ENCODE peak calls at places on chromosomes 3 and 15, in eight cellular contexts. F is GF-D8, M is A549, S is pancreas, T is IMR-90, H is amygdala, C is NCI-H1092 treated with DMSO at 0.1 percent for 48 hours, P is left kidney. I is an unnamed sample.

GRCh38 chr15:66601521-66601920 is 35.7 kb upstream of the LCTL start:
- DNase-seq in F (no peak), M (no peak), S (no peak), T (no peak), H (no peak), C (no peak), P (no peak), I (no peak)

GRCh38 chr3:112857526-112857925 is 10.9 kb upstream of the CD200R1L start:
- DNase-seq in F (peak), M (no peak), S (no peak), T (no peak), H (no peak), C (no peak), P (no peak), I (no peak)

GRCh38 chr3:46856576-46857471 is 6.4 kb downstream of the MYL3 start:
- DNase-seq in F (no peak), M (no peak), S (no peak), T (no peak), H (no peak), C (no peak), P (no peak), I (peak)

GRCh38 chr3:123377173-123377740 is 71.6 kb downstream of the ADCY5 start:
- DNase-seq in F (no peak), M (no peak), S (no peak), T (no peak), H (no peak), C (no peak), P (no peak), I (no peak)

GRCh38 chr3:128794788-128795649 is 69.0 kb downstream of the RAB7A start:
- DNase-seq in F (peak), M (peak), S (peak), T (peak), H (no peak), C (peak), P (peak), I (peak)

GRCh38 chr3:46671541-46672348 is 21.7 kb downstream of the ALS2CL start:
- DNase-seq in F (no peak), M (no peak), S (peak), T (no peak), H (no peak), C (no peak), P (no peak), I (peak)

GRCh38 chr3:189273736-189274135 is 102.0 kb downstream of the TPRG1 start:
- DNase-seq in F (no peak), M (no peak), S (no peak), T (no peak), H (no peak), C (no peak), P (no peak), I (peak)

GRCh38 chr3:125480656-125481374 is 39.2 kb downstream of the SNX4 start:
- DNase-seq in F (no peak), M (no peak), S (no peak), T (peak), H (no peak), C (no peak), P (no peak), I (peak)

GRCh38 chr3:129276385-129276784 is 2.3 kb upstream of the HMCES start:
- DNase-seq in F (no peak), M (no peak), S (no peak), T (no peak), H (no peak), C (no peak), P (no peak), I (no peak)

GRCh38 chr3:155242342-155242741 is 51.1 kb downstream of the STRIT1 start:
- DNase-seq in F (no peak), M (no peak), S (no peak), T (peak), H (no peak), C (no peak), P (no peak), I (peak)

GRCh38 chr3:194257030-194257657 is 94.0 kb downstream of the CPN2 start:
- DNase-seq in F (no peak), M (no peak), S (no peak), T (no peak), H (no peak), C (no peak), P (no peak), I (no peak)

GRCh38 chr3:149460123-149460522 is 14.4 kb upstream of the TM4SF4 start:
- DNase-seq in F (no peak), M (no peak), S (no peak), T (no peak), H (no peak), C (no peak), P (no peak), I (no peak)

GRCh38 chr3:55946574-55947160 is 459.6 kb upstream of the WNT5A start:
- DNase-seq in F (no peak), M (no peak), S (no peak), T (no peak), H (no peak), C (no peak), P (no peak), I (no peak)

GRCh38 chr3:154657265-154657664 is 227.3 kb upstream of the GPR149 start:
- DNase-seq in F (no peak), M (no peak), S (no peak), T (no peak), H (no peak), C (no peak), P (no peak), I (no peak)

GRCh38 chr3:148075829-148076716 is 621.6 kb upstream of the AGTR1 start:
- DNase-seq in F (no peak), M (peak), S (no peak), T (peak), H (no peak), C (no peak), P (peak), I (peak)

GRCh38 chr3:193708270-193708669 is 115.3 kb downstream of the OPA1 start:
- DNase-seq in F (no peak), M (no peak), S (no peak), T (no peak), H (no peak), C (no peak), P (no peak), I (no peak)

GRCh38 chr15:40787344-40787841 is 17.6 kb downstream of the C15orf62 start:
- DNase-seq in F (peak), M (no peak), S (peak), T (peak), H (no peak), C (peak), P (peak), I (no peak)

GRCh38 chr3:10194328-10195071 is 29.8 kb downstream of the IRAK2 start:
- DNase-seq in F (no peak), M (no peak), S (no peak), T (no peak), H (no peak), C (no peak), P (no peak), I (no peak)

GRCh38 chr15:58755956-58756355 is 6.4 kb upstream of the ADAM10 start:
- DNase-seq in F (no peak), M (no peak), S (no peak), T (no peak), H (no peak), C (no peak), P (no peak), I (no peak)

GRCh38 chr15:29968099-29968892 is 114.5 kb upstream of the GOLGA8J start:
- DNase-seq in F (no peak), M (peak), S (no peak), T (no peak), H (no peak), C (peak), P (peak), I (peak)

GRCh38 chr3:120743556-120744195 is 1.1 kb downstream of the GTF2E1 start:
- DNase-seq in F (no peak), M (no peak), S (no peak), T (peak), H (no peak), C (no peak), P (no peak), I (peak)

GRCh38 chr3:13115616-13115910 is 42.3 kb upstream of the IQSEC1 start:
- DNase-seq in F (no peak), M (no peak), S (no peak), T (no peak), H (no peak), C (no peak), P (no peak), I (no peak)

GRCh38 chr3:126540342-126540849 is 16.4 kb downstream of the CHST13 start:
- DNase-seq in F (peak), M (peak), S (peak), T (peak), H (no peak), C (no peak), P (peak), I (peak)

GRCh38 chr3:107994954-107995715 is 95.7 kb downstream of the CD47 start:
- DNase-seq in F (no peak), M (no peak), S (no peak), T (no peak), H (no peak), C (no peak), P (no peak), I (no peak)

GRCh38 chr3:34256021-34256420 is 457.6 kb downstream of the PDCD6IP start:
- DNase-seq in F (no peak), M (no peak), S (no peak), T (no peak), H (no peak), C (peak), P (peak), I (no peak)

GRCh38 chr3:47266709-47267489 is 15.7 kb downstream of the KIF9 start:
- DNase-seq in F (peak), M (no peak), S (peak), T (peak), H (no peak), C (no peak), P (peak), I (peak)

GRCh38 chr3:13528217-13528801 is 20.6 kb upstream of the FBLN2 start:
- DNase-seq in F (no peak), M (peak), S (no peak), T (no peak), H (no peak), C (peak), P (peak), I (peak)

GRCh38 chr3:111963424-111963823 is 15.4 kb upstream of the ABHD10 start:
- DNase-seq in F (no peak), M (peak), S (no peak), T (peak), H (no peak), C (no peak), P (no peak), I (peak)

GRCh38 chr3:67362686-67363085 is 291.7 kb downstream of the SUCLG2 start:
- DNase-seq in F (no peak), M (no peak), S (no peak), T (peak), H (no peak), C (no peak), P (peak), I (no peak)

GRCh38 chr3:108103040-108103751 is 12.4 kb upstream of the CD47 start:
- DNase-seq in F (no peak), M (no peak), S (no peak), T (no peak), H (no peak), C (no peak), P (no peak), I (no peak)

GRCh38 chr3:73068419-73068818 is 7.0 kb downstream of the EBLN2 start:
- DNase-seq in F (no peak), M (no peak), S (no peak), T (no peak), H (no peak), C (no peak), P (no peak), I (no peak)

I was measured in osteoblast.